ENCODE peak calls at places on chromosomes 2 and 18, in ten cellular contexts. D is K562, L is omental fat pad, P is lower lobe of right lung, M is B cell, F is HFFc6, E is pancreas, C is foreskin fibroblast, I is neural crest cell, X is fibroblast of pulmonary artery. R is an unnamed sample.

GRCh38 chr2:47631840-47632398 is 151.0 kb upstream of the MSH6 start:
- DNase-seq in D (no peak), L (no peak), P (no peak), M (no peak), F (peak; percentile 69), E (no peak), C (peak; percentile 73), I (no peak), X (peak; percentile 45), R (no peak)

GRCh38 chr18:58132595-58133191 is 88.7 kb downstream of the NEDD4L start:
- DNase-seq in D (no peak), L (no peak), P (no peak), M (no peak), F (no peak), E (no peak), C (no peak), I (no peak), X (no peak), R (no peak)

GRCh38 chr18:50638623-50639398 is 78.9 kb downstream of the MAPK4 start:
- DNase-seq in D (no peak), L (no peak), P (no peak), M (no peak), F (no peak), E (no peak), C (no peak), I (no peak), X (no peak), R (no peak)

GRCh38 chr2:131104487-131105155 is 515 bp upstream of the PLEKHB2 start:
- DNase-seq in D (peak; percentile 71), L (peak; percentile 35), P (peak; percentile 85), M (peak; percentile 44), F (peak; percentile 68), E (peak; percentile 33), C (peak; percentile 64), I (no peak), X (peak; percentile 83), R (no peak)

GRCh38 chr2:38184964-38185603 is 109.1 kb upstream of the CYP1B1 start:
- DNase-seq in D (no peak), L (no peak), P (no peak), M (no peak), F (no peak), E (no peak), C (peak; percentile 61), I (no peak), X (peak; percentile 55), R (no peak)

GRCh38 chr18:58661423-58661822 is 9.8 kb upstream of the MALT1 start:
- DNase-seq in D (no peak), L (no peak), P (no peak), M (no peak), F (no peak), E (no peak), C (peak; percentile 19), I (no peak), X (peak; percentile 40), R (no peak)

GRCh38 chr2:104939570-104940235 is 85.8 kb downstream of the POU3F3 start:
- DNase-seq in D (no peak), L (no peak), P (no peak), M (no peak), F (no peak), E (peak; percentile 19), C (no peak), I (no peak), X (no peak), R (no peak)

GRCh38 chr2:33334083-33334482 is 142.4 kb upstream of the RASGRP3 start:
- DNase-seq in D (no peak), L (no peak), P (no peak), M (no peak), F (no peak), E (no peak), C (no peak), I (no peak), X (no peak), R (no peak)

GRCh38 chr2:12778369-12778768 is 61.6 kb downstream of the TRIB2 start:
- DNase-seq in D (no peak), L (no peak), P (no peak), M (no peak), F (no peak), E (no peak), C (no peak), I (no peak), X (no peak), R (no peak)

GRCh38 chr2:69280017-69280671 is 106.9 kb downstream of the GFPT1 start:
- DNase-seq in D (no peak), L (no peak), P (no peak), M (no peak), F (no peak), E (no peak), C (no peak), I (no peak), X (no peak), R (no peak)

GRCh38 chr2:35973132-35973736 is 382.3 kb upstream of the CRIM1 start:
- DNase-seq in D (no peak), L (no peak), P (no peak), M (no peak), F (peak; percentile 27), E (no peak), C (peak; percentile 1), I (no peak), X (peak; percentile 50), R (no peak)
- TF ChIP-seq CTCF in D (no peak), L (no peak), P (peak; percentile 50), M (no peak), F (peak; percentile 79), E (no peak), C (peak; percentile 61), I (peak; percentile 66), X (peak; percentile 60), R (peak; percentile 57)

GRCh38 chr2:83342860-83343329 is 1116.2 kb downstream of the SUCLG1 start:
- DNase-seq in D (no peak), L (no peak), P (no peak), M (no peak), F (no peak), E (no peak), C (no peak), I (no peak), X (no peak), R (no peak)
- TF ChIP-seq CTCF in D (no peak), L (no peak), P (no peak), M (no peak), F (no peak), E (no peak), C (no peak), I (no peak), X (no peak), R (no peak)

GRCh38 chr18:63951302-63951705 is 2.2 kb downstream of the HMSD start:
- DNase-seq in D (no peak), L (no peak), P (no peak), M (no peak), F (peak; percentile 12), E (no peak), C (no peak), I (no peak), X (no peak), R (no peak)
- TF ChIP-seq CTCF in D (no peak), L (no peak), P (no peak), M (peak; percentile 9), F (peak; percentile 71), E (no peak), C (peak; percentile 37), I (peak; percentile 47), X (peak; percentile 35), R (no peak)

DNA sequence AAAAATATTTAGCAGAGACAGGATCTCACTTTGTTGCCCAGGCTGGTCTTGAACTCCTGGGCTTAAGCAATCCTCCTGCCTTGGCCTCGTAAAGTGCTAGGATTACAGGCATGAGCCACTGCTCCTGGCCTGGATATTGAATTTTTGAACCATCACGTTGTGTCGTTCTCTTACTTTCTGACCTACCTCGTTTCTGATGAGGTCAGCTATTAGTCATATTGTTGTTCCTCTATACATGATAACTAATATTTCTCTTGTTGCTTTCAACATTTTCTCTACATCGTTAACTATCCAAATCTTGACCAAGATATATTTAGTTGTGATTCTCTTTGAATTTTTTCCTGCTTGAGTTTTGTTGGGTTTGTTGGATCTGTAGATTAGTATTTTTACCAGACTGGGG is 541.3 kb upstream of the SOX11 start:
- DNase-seq in D (no peak), L (no peak), P (no peak), M (no peak), F (no peak), E (no peak), C (no peak), I (no peak), X (no peak), R (no peak)
- TF ChIP-seq CTCF in D (no peak), L (no peak), P (no peak), M (no peak), F (no peak), E (no peak), C (no peak), I (no peak), X (no peak), R (no peak)

GRCh38 chr18:37550118-37550875 is 15.3 kb downstream of the CELF4 start:
- DNase-seq in D (no peak), L (no peak), P (no peak), M (no peak), F (no peak), E (no peak), C (no peak), I (no peak), X (no peak), R (no peak)
- TF ChIP-seq CTCF in D (no peak), L (no peak), P (no peak), M (no peak), F (no peak), E (no peak), C (no peak), I (no peak), X (no peak), R (no peak)

GRCh38 chr2:224372624-224373023 is 29.3 kb downstream of the FAM124B start:
- DNase-seq in D (no peak), L (no peak), P (no peak), M (no peak), F (no peak), E (no peak), C (no peak), I (no peak), X (no peak), R (no peak)

GRCh38 chr2:224366269-224366668 is 35.6 kb downstream of the FAM124B start:
- DNase-seq in D (no peak), L (no peak), P (no peak), M (no peak), F (no peak), E (no peak), C (peak; percentile 15), I (no peak), X (peak; percentile 10), R (no peak)

GRCh38 chr2:224363281-224363680 is 38.6 kb downstream of the FAM124B start:
- DNase-seq in D (no peak), L (no peak), P (no peak), M (no peak), F (no peak), E (no peak), C (no peak), I (no peak), X (no peak), R (no peak)

GRCh38 chr2:224369028-224369632 is 32.8 kb downstream of the FAM124B start:
- DNase-seq in D (peak; percentile 59), L (no peak), P (no peak), M (no peak), F (peak; percentile 38), E (no peak), C (peak; percentile 34), I (no peak), X (peak; percentile 65), R (no peak)
- TF ChIP-seq CTCF in D (peak; percentile 51), L (no peak), P (peak; percentile 67), M (peak; percentile 81), F (peak; percentile 87), E (peak; percentile 44), C (peak; percentile 53), I (peak; percentile 77), X (peak; percentile 66), R (peak; percentile 73)

GRCh38 chr2:80288576-80288975 is 16.0 kb downstream of the LRRTM1 start:
- DNase-seq in D (peak; percentile 18), L (no peak), P (no peak), M (no peak), F (peak; percentile 3), E (no peak), C (no peak), I (no peak), X (peak; percentile 8), R (no peak)
- TF ChIP-seq CTCF in D (peak; percentile 13), L (no peak), P (peak; percentile 9), M (no peak), F (no peak), E (no peak), C (no peak), I (no peak), X (peak; percentile 9), R (peak; percentile 39)

R was measured in left ventricle myocardium inferior.